ENCODE peak calls at places on chromosomes 12 and 14, in four cellular contexts. B is body of pancreas, K is uterus, C is A549. W is an unnamed sample.

GRCh38 chr12:3216097-3216496 is 138.9 kb downstream of the TSPAN9 start:
- DNase-seq in B (no peak), K (no peak), C (no peak), W (no peak)

GRCh38 chr12:69929125-69929524 is 104.1 kb downstream of the MYRFL start:
- DNase-seq in B (no peak), K (no peak), C (no peak), W (no peak)

GRCh38 chr14:51401756-51402155 is 161.7 kb downstream of the TMX1 start:
- DNase-seq in B (peak; percentile 50), K (peak; percentile 25), C (no peak), W (no peak)

GRCh38 chr14:103562385-103563088 is at the start of the genes BAG5 and COA8:
- DNase-seq in B (peak; percentile 85), K (peak; percentile 85), C (peak; percentile 89), W (peak; percentile 95)

GRCh38 chr12:4438834-4439596 is 6.6 kb downstream of the FGF6 start:
- DNase-seq in B (no peak), K (no peak), C (no peak), W (no peak)

GRCh38 chr14:75906680-75907280 is 75.0 kb downstream of the TGFB3 start:
- DNase-seq in B (peak; percentile 65), K (peak; percentile 63), C (peak; percentile 54), W (peak; percentile 12)

GRCh38 chr12:92396647-92397258 is 251.1 kb upstream of the BTG1 start:
- DNase-seq in B (no peak), K (no peak), C (peak; percentile 18), W (no peak)

GRCh38 chr14:76792422-76792821 is 20.3 kb downstream of the ANGEL1 start:
- DNase-seq in B (no peak), K (no peak), C (no peak), W (no peak)

GRCh38 chr12:96371787-96372699 is 28.2 kb downstream of the CDK17 start:
- DNase-seq in B (no peak), K (no peak), C (no peak), W (no peak)

GRCh38 chr12:1217191-1217949 is 226.3 kb downstream of the ERC1 start:
- DNase-seq in B (no peak), K (no peak), C (peak; percentile 31), W (no peak)

GRCh38 chr12:42725839-42726238 is 136.3 kb upstream of the PRICKLE1 start:
- DNase-seq in B (no peak), K (no peak), C (no peak), W (no peak)

GRCh38 chr14:28784262-28785021 is 17.9 kb downstream of the FOXG1 start:
- DNase-seq in B (no peak), K (no peak), C (no peak), W (no peak)

GRCh38 chr12:130195369-130195768 is 33.1 kb downstream of the FZD10 start:
- DNase-seq in B (no peak), K (no peak), C (no peak), W (no peak)

GRCh38 chr14:73764881-73765280 is 50.7 kb upstream of the PNMA1 start:
- DNase-seq in B (peak; percentile 86), K (no peak), C (no peak), W (no peak)

GRCh38 chr14:96752594-96752993 is 44.6 kb upstream of the VRK1 start:
- DNase-seq in B (no peak), K (no peak), C (no peak), W (no peak)

GRCh38 chr12:61504396-61505115 is 755.6 kb upstream of the USP15 start:
- DNase-seq in B (no peak), K (no peak), C (no peak), W (no peak)

GRCh38 chr14:93332032-93332852 is 594 bp downstream of the BTBD7 start:
- DNase-seq in B (peak; percentile 66), K (peak; percentile 47), C (peak; percentile 20), W (peak; percentile 37)

GRCh38 chr12:116194935-116195431 is 82.5 kb downstream of the MED13L start:
- DNase-seq in B (no peak), K (no peak), C (peak; percentile 14), W (no peak)

GRCh38 chr14:22752422-22752821 is 14.1 kb upstream of the OXA1L start:
- DNase-seq in B (no peak), K (no peak), C (no peak), W (no peak)

GRCh38 chr12:123101467-123102004 is 49.4 kb downstream of the PITPNM2 start:
- DNase-seq in B (no peak), K (no peak), C (no peak), W (no peak)

DNA sequence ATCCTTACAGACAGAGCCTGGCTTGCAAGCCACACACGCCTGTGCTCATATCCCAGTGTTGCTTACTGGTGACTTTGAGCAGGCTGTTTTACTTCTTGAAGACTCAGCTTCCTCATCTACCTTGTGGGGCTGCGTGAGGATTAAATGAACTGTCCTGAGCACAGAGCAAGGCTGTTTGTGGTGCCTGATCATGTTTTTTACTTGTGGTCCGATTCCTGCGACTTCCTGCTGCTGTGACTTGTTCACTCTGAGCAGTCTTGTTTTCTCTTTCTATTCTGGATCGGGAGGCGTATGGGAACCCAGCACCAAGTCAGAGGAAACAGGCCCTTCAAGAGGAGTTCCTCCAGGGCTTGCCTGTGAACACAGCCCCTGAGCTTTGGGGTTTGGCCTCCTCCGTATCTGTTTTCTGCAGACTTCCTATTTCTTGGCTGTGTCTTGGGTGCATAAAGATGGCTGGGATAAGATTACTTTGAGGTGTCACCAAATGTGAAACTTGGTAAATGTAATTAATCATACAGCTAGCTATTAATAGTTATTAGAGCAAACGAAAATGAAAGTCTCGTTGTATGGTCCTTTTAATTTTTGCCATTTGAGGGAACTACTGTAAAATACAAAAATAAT is 251.7 kb downstream of the FOXN3 start:
- DNase-seq in B (no peak), K (no peak), C (no peak), W (peak; percentile 30)
- TF ChIP-seq POLR2A in B (no peak), K (no peak), C (no peak), W (peak; percentile 57)

DNA sequence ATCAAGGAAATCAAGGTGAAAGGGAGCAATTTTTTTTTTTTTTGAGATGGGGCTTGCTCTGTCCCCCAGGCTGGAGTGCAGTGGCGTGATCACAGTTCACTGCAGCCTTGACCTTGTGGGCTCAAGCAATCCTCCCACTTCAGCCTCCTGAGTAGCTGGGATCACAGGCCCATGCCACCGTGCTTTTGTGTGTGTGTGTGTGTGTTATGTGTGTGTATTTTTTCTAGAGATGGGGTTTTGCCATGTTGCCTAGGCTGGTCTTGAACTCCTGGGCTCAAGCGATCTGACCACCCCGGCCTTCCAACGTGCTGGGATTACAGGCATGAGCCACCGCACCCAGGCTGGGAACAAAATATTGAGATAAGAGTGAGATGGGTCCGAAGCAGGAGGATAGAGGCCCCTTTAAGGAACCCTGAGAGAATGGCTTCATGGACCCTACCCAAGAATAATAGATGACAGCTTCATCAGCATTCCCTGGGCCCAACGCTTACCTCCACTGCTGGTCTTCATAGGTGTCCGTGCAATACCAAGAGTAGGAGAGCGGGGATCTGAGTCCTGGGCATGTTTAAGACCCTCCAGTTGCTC is 1.0 kb downstream of the CDCA3 start:
- DNase-seq in B (no peak), K (no peak), C (no peak), W (no peak)
- TF ChIP-seq POLR2A in B (no peak), K (no peak), C (no peak), W (no peak)

GRCh38 chr14:92041203-92041602 is 1.3 kb upstream of the TRIP11 start:
- DNase-seq in B (peak; percentile 22), K (no peak), C (no peak), W (no peak)

GRCh38 chr14:92039073-92039719 is 663 bp downstream of the TRIP11 start:
- DNase-seq in B (peak; percentile 54), K (no peak), C (peak; percentile 69), W (no peak)

GRCh38 chr14:92037989-92038388 is 1.9 kb downstream of the TRIP11 start:
- DNase-seq in B (no peak), K (no peak), C (no peak), W (no peak)

GRCh38 chr14:92040431-92041040 is 677 bp upstream of the TRIP11 start:
- DNase-seq in B (peak; percentile 58), K (no peak), C (peak; percentile 44), W (no peak)

GRCh38 chr14:92039720-92040430 is at the start of gene TRIP11:
- DNase-seq in B (peak; percentile 94), K (peak; percentile 93), C (peak; percentile 93), W (peak; percentile 81)
- TF ChIP-seq POLR2A in B (peak; percentile 95), K (peak; percentile 51), C (peak; percentile 98), W (peak; percentile 97)

GRCh38 chr14:49767473-49768300 is at the start of gene KLHDC2:
- DNase-seq in B (peak; percentile 93), K (peak; percentile 88), C (peak; percentile 91), W (peak; percentile 77)
- TF ChIP-seq POLR2A in B (peak; percentile 90), K (peak; percentile 96), C (peak; percentile 80), W (peak; percentile 56)

GRCh38 chr12:113957627-113958026 is 8.5 kb downstream of the RBM19 start:
- DNase-seq in B (no peak), K (no peak), C (no peak), W (no peak)

GRCh38 chr12:113959096-113959495 is 7.0 kb downstream of the RBM19 start:
- DNase-seq in B (no peak), K (no peak), C (no peak), W (no peak)

GRCh38 chr12:113958108-113958507 is 8.0 kb downstream of the RBM19 start:
- DNase-seq in B (no peak), K (no peak), C (no peak), W (no peak)

GRCh38 chr12:113954547-113954946 is 11.6 kb downstream of the RBM19 start:
- DNase-seq in B (no peak), K (no peak), C (no peak), W (no peak)

DNA sequence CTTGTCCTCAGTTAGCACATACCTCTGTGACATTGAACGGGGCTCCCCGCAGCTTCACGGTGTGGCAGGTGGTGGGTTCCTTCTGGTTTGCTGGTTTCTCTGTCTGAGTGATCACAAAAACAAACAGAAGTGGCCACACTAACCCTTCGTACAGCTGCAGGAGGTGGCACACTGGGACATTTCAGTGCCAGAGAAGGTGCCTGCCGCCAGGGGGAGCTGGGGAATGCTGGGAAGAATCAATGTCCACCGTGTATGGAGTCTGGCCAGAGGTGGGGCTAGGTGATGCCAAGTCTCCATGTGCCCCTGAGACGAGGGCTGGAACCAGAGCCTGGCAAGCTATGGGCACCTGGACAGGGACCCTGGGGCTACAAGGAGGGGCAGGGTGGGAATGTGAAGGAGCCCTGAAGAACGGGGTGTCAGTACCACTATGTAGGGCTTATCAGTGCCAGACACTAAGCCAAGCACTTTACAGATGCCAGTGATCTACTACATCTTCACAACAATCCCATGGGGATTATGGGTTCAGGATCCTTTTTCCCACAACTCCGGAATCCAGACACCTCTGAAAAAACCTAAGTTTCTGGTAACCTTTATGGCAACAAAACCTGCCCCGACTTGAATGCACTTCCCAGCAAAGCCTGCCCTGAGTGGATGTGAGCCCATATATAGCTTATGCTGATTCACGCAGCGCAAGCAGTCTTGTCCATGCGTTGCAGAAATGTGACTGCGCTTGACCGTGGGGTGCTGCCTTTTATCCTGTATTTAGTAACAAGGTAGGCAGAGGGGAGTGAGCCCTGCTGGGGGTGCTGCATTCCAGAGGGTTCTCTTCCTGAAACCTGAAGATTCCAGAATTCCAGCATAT is 10.8 kb downstream of the RBM19 start:
- DNase-seq in B (no peak), K (no peak), C (peak; percentile 70), W (no peak)
- TF ChIP-seq POLR2A in B (no peak), K (no peak), C (no peak), W (no peak)

GRCh38 chr12:68331869-68332725 is at the start of gene MDM1:
- DNase-seq in B (peak; percentile 98), K (peak; percentile 97), C (peak; percentile 97), W (peak; percentile 92)
- TF ChIP-seq POLR2A in B (peak; percentile 56), K (peak; percentile 29), C (peak; percentile 88), W (peak; percentile 40)

W was measured in GM12891.